ENCODE peak calls at places on chromosomes 3 and 15, in seven cellular contexts. S, A, G, W, Y, H and I are unnamed samples.

GRCh38 chr3:189822726-189823125 is 191.5 kb downstream of the TP63 start:
- DNase-seq in S (peak), A (no peak), G (no peak), W (no peak), Y (no peak), H (no peak), I (no peak)

GRCh38 chr3:182364723-182365650 is 428.3 kb upstream of the ATP11B start:
- DNase-seq in S (no peak), A (no peak), G (no peak), W (peak), Y (no peak), H (no peak), I (no peak)

GRCh38 chr15:37099321-37100108 is 834 bp downstream of the MEIS2 start:
- DNase-seq in S (peak), A (no peak), G (no peak), W (no peak), Y (no peak), H (no peak), I (peak)

GRCh38 chr15:89743594-89743993 is 7.5 kb downstream of the MESP1 start:
- DNase-seq in S (peak), A (no peak), G (no peak), W (no peak), Y (no peak), H (no peak), I (no peak)

GRCh38 chr3:157355276-157355675 is 81.4 kb upstream of the PTX3 start:
- DNase-seq in S (no peak), A (no peak), G (no peak), W (no peak), Y (no peak), H (no peak), I (no peak)

GRCh38 chr3:66997560-66998074 is 490 bp upstream of the KBTBD8 start:
- DNase-seq in S (no peak), A (no peak), G (no peak), W (no peak), Y (no peak), H (no peak), I (peak)

GRCh38 chr15:96494530-96494929 is 164.0 kb downstream of the NR2F2 start:
- DNase-seq in S (no peak), A (no peak), G (no peak), W (no peak), Y (no peak), H (no peak), I (no peak)

GRCh38 chr15:73747847-73748605 is 5.1 kb downstream of the INSYN1 start:
- DNase-seq in S (no peak), A (no peak), G (no peak), W (no peak), Y (no peak), H (no peak), I (no peak)

GRCh38 chr3:24043985-24044384 is 98.9 kb downstream of the NR1D2 start:
- DNase-seq in S (no peak), A (no peak), G (no peak), W (no peak), Y (no peak), H (no peak), I (no peak)

GRCh38 chr3:181694805-181695660 is 16.7 kb upstream of the SOX2 start:
- DNase-seq in S (no peak), A (no peak), G (no peak), W (peak), Y (no peak), H (peak), I (no peak)

GRCh38 chr3:13002398-13003124 is 70.7 kb downstream of the IQSEC1 start:
- DNase-seq in S (no peak), A (no peak), G (peak), W (no peak), Y (no peak), H (no peak), I (no peak)

GRCh38 chr3:40262331-40262730 is 47.2 kb upstream of the EIF1B start:
- DNase-seq in S (no peak), A (no peak), G (no peak), W (no peak), Y (no peak), H (no peak), I (no peak)

GRCh38 chr15:69666441-69666882 is 213.8 kb downstream of the RPLP1 start:
- DNase-seq in S (no peak), A (no peak), G (no peak), W (no peak), Y (no peak), H (no peak), I (no peak)

GRCh38 chr3:10770981-10771380 is 45.0 kb upstream of the SLC6A11 start:
- DNase-seq in S (no peak), A (no peak), G (no peak), W (no peak), Y (no peak), H (no peak), I (no peak)

GRCh38 chr15:74825895-74826294 is 532 bp upstream of the CPLX3 start:
- DNase-seq in S (no peak), A (no peak), G (no peak), W (no peak), Y (no peak), H (no peak), I (no peak)

GRCh38 chr3:149179225-149179624 is 42.4 kb downstream of the CP start:
- DNase-seq in S (peak), A (no peak), G (no peak), W (no peak), Y (peak), H (no peak), I (no peak)

GRCh38 chr15:60591491-60592385 is 112.8 kb upstream of the ICE2 start:
- DNase-seq in S (peak), A (peak), G (peak), W (peak), Y (peak), H (peak), I (peak)

GRCh38 chr15:43777293-43777819 is 590 bp upstream of the ELL3 start:
- DNase-seq in S (peak), A (no peak), G (peak), W (peak), Y (peak), H (peak), I (peak)

GRCh38 chr3:126056681-126057546 is 27.0 kb downstream of the SLC41A3 start:
- DNase-seq in S (peak), A (no peak), G (no peak), W (peak), Y (no peak), H (no peak), I (no peak)

GRCh38 chr3:18444597-18445420 is 19.7 kb upstream of the SATB1 start:
- DNase-seq in S (peak), A (peak), G (peak), W (peak), Y (peak), H (peak), I (peak)

GRCh38 chr15:37093480-37094410 is 6.6 kb downstream of the MEIS2 start:
- DNase-seq in S (peak), A (no peak), G (no peak), W (no peak), Y (no peak), H (no peak), I (no peak)

GRCh38 chr3:160676547-160677303 is at the start of gene ARL14:
- DNase-seq in S (peak), A (no peak), G (no peak), W (no peak), Y (peak), H (peak), I (peak)

GRCh38 chr3:22748453-22748852 is 454.7 kb upstream of the UBE2E2 start:
- DNase-seq in S (no peak), A (no peak), G (no peak), W (no peak), Y (no peak), H (no peak), I (no peak)

GRCh38 chr3:98800401-98800800 is 37.3 kb downstream of the ST3GAL6 start:
- DNase-seq in S (no peak), A (no peak), G (no peak), W (no peak), Y (no peak), H (no peak), I (no peak)

GRCh38 chr15:101679861-101680260 is 27.7 kb upstream of the TM2D3 start:
- DNase-seq in S (no peak), A (no peak), G (no peak), W (no peak), Y (no peak), H (no peak), I (no peak)

GRCh38 chr3:55128201-55128870 is 200.5 kb upstream of the LRTM1 start:
- DNase-seq in S (no peak), A (no peak), G (no peak), W (no peak), Y (peak), H (no peak), I (no peak)

GRCh38 chr3:70225146-70225545 is 87.3 kb downstream of the MDFIC2 start:
- DNase-seq in S (no peak), A (no peak), G (no peak), W (no peak), Y (no peak), H (no peak), I (no peak)

GRCh38 chr15:100901702-100902435 is 17.3 kb upstream of the LRRK1 start:
- DNase-seq in S (peak), A (no peak), G (no peak), W (peak), Y (no peak), H (no peak), I (no peak)

GRCh38 chr3:5021571-5022092 is 42.4 kb downstream of the BHLHE40 start:
- DNase-seq in S (peak), A (no peak), G (no peak), W (no peak), Y (peak), H (no peak), I (peak)